ENCODE peak calls at places on chromosomes 16 and 17, in four cellular contexts. One of them, this sample, is unnamed.
A peak's percentile ranks its signal among the peaks of the same experiment; 100 is the strongest.

GRCh38 chr17:76867578-76868175 is 527 bp upstream of the MGAT5B start:
- DNase-seq in GM13976: no peak
- DNase-seq in IMR-90: peak; percentile 60
- DNase-seq in cardiac muscle cell: peak; percentile 62
- DNase-seq in this sample: no peak

GRCh38 chr17:44345497-44346026 is 460 bp downstream of the GRN start:
- DNase-seq in IMR-90: peak; percentile 59
- DNase-seq in cardiac muscle cell: peak; percentile 55
- DNase-seq in GM13976: no peak
- DNase-seq in this sample: no peak

GRCh38 chr17:68290268-68290954 is 516 bp downstream of the SLC16A6 start:
- DNase-seq in IMR-90: no peak
- DNase-seq in cardiac muscle cell: no peak
- DNase-seq in GM13976: peak; percentile 61
- DNase-seq in this sample: no peak

GRCh38 chr16:87702325-87702811 is 63.4 kb downstream of the KLHDC4 start:
- DNase-seq in cardiac muscle cell: peak; percentile 40
- DNase-seq in GM13976: peak; percentile 93
- DNase-seq in IMR-90: peak; percentile 30
- DNase-seq in this sample: no peak

GRCh38 chr16:69845181-69845580 is 83.0 kb downstream of the WWP2 start:
- DNase-seq in IMR-90: peak; percentile 45
- DNase-seq in cardiac muscle cell: no peak
- DNase-seq in GM13976: no peak
- DNase-seq in this sample: no peak

GRCh38 chr17:77501101-77501566 is 360.4 kb downstream of the SEC14L1 start:
- DNase-seq in GM13976: peak; percentile 43
- DNase-seq in IMR-90: no peak
- DNase-seq in cardiac muscle cell: peak; percentile 35
- DNase-seq in this sample: no peak

GRCh38 chr16:89370081-89370511 is 120.3 kb downstream of the ANKRD11 start:
- DNase-seq in GM13976: no peak
- DNase-seq in IMR-90: peak; percentile 44
- DNase-seq in cardiac muscle cell: no peak
- DNase-seq in this sample: no peak

GRCh38 chr17:32870027-32870670 is 6.8 kb downstream of the MYO1D start:
- DNase-seq in cardiac muscle cell: no peak
- DNase-seq in GM13976: no peak
- DNase-seq in IMR-90: no peak
- DNase-seq in this sample: no peak

GRCh38 chr16:11315499-11315898 is 29.8 kb upstream of the RMI2 start:
- DNase-seq in GM13976: no peak
- DNase-seq in IMR-90: peak; percentile 68
- DNase-seq in cardiac muscle cell: peak; percentile 55
- DNase-seq in this sample: no peak

GRCh38 chr17:69246726-69247375 is 18.2 kb upstream of the ABCA10 start:
- DNase-seq in GM13976: peak; percentile 38
- DNase-seq in cardiac muscle cell: peak; percentile 76
- DNase-seq in IMR-90: peak; percentile 55
- DNase-seq in this sample: no peak

GRCh38 chr17:1203111-1203966 is 23.6 kb upstream of the ABR start:
- DNase-seq in cardiac muscle cell: peak; percentile 61
- DNase-seq in GM13976: peak; percentile 86
- DNase-seq in IMR-90: peak; percentile 51
- DNase-seq in this sample: peak; percentile 59

GRCh38 chr16:77833906-77834599 is 45.7 kb downstream of the VAT1L start:
- DNase-seq in cardiac muscle cell: peak; percentile 91
- DNase-seq in IMR-90: peak; percentile 89
- DNase-seq in GM13976: no peak
- DNase-seq in this sample: no peak

GRCh38 chr17:37790153-37790552 is 45.3 kb upstream of the HNF1B start:
- DNase-seq in GM13976: no peak
- DNase-seq in cardiac muscle cell: no peak
- DNase-seq in IMR-90: no peak
- DNase-seq in this sample: no peak

GRCh38 chr17:60902399-60902798 is 224.7 kb downstream of the BCAS3 start:
- DNase-seq in cardiac muscle cell: no peak
- DNase-seq in IMR-90: peak; percentile 48
- DNase-seq in GM13976: no peak
- DNase-seq in this sample: no peak

GRCh38 chr16:73028721-73029361 is 19.1 kb downstream of the ZFHX3 start:
- DNase-seq in cardiac muscle cell: no peak
- DNase-seq in IMR-90: no peak
- DNase-seq in GM13976: no peak
- DNase-seq in this sample: no peak

GRCh38 chr17:5705876-5706420 is 121.6 kb upstream of the NLRP1 start:
- DNase-seq in cardiac muscle cell: no peak
- DNase-seq in IMR-90: no peak
- DNase-seq in GM13976: no peak
- DNase-seq in this sample: no peak

GRCh38 chr17:75594499-75595283 is 7.1 kb downstream of the MYO15B start:
- DNase-seq in cardiac muscle cell: no peak
- DNase-seq in IMR-90: no peak
- DNase-seq in GM13976: no peak
- DNase-seq in this sample: no peak
- TF ChIP-seq CTCF in cardiac muscle cell: no peak
- TF ChIP-seq CTCF in IMR-90: no peak
- TF ChIP-seq CTCF in GM13976: no peak
- TF ChIP-seq CTCF in this sample: no peak

GRCh38 chr16:53404959-53405358 is 29.3 kb upstream of the RBL2 start:
- DNase-seq in cardiac muscle cell: no peak
- DNase-seq in GM13976: no peak
- DNase-seq in IMR-90: no peak
- DNase-seq in this sample: no peak
- TF ChIP-seq CTCF in cardiac muscle cell: no peak
- TF ChIP-seq CTCF in GM13976: no peak
- TF ChIP-seq CTCF in IMR-90: peak; percentile 32
- TF ChIP-seq CTCF in this sample: no peak

GRCh38 chr17:2414665-2415064 is 13.8 kb upstream of the MNT start:
- DNase-seq in GM13976: no peak
- DNase-seq in cardiac muscle cell: no peak
- DNase-seq in IMR-90: no peak
- DNase-seq in this sample: no peak

GRCh38 chr17:2419526-2419925 is 18.7 kb upstream of the MNT start:
- DNase-seq in IMR-90: no peak
- DNase-seq in GM13976: no peak
- DNase-seq in cardiac muscle cell: no peak
- DNase-seq in this sample: no peak

GRCh38 chr17:2415081-2415480 is 14.2 kb upstream of the MNT start:
- DNase-seq in IMR-90: no peak
- DNase-seq in GM13976: no peak
- DNase-seq in cardiac muscle cell: no peak
- DNase-seq in this sample: no peak

GRCh38 chr17:2418572-2418971 is 17.7 kb upstream of the MNT start:
- DNase-seq in IMR-90: peak; percentile 70
- DNase-seq in GM13976: no peak
- DNase-seq in cardiac muscle cell: no peak
- DNase-seq in this sample: no peak

GRCh38 chr17:2416010-2416734 is 15.3 kb upstream of the MNT start:
- DNase-seq in cardiac muscle cell: peak; percentile 93
- DNase-seq in IMR-90: peak; percentile 86
- DNase-seq in GM13976: peak; percentile 89
- DNase-seq in this sample: peak; percentile 99
- TF ChIP-seq CTCF in cardiac muscle cell: peak; percentile 93
- TF ChIP-seq CTCF in IMR-90: peak; percentile 98
- TF ChIP-seq CTCF in GM13976: peak; percentile 93
- TF ChIP-seq CTCF in this sample: peak; percentile 73

GRCh38 chr17:55238197-55238930 is 26.4 kb upstream of the HLF start:
- DNase-seq in cardiac muscle cell: peak; percentile 95
- DNase-seq in IMR-90: peak; percentile 85
- DNase-seq in GM13976: peak; percentile 97
- DNase-seq in this sample: peak; percentile 87
- TF ChIP-seq CTCF in cardiac muscle cell: no peak
- TF ChIP-seq CTCF in IMR-90: no peak
- TF ChIP-seq CTCF in GM13976: no peak
- TF ChIP-seq CTCF in this sample: no peak

This sample was measured in omental fat pad.